ENCODE peak calls at places on chromosome 11, in eight cellular contexts. R is activated T-cell treated with anti-CD3 and anti-CD28 coated beads, Interleukin-2, amount 50 U/mL, for 1 hour; S is stromal cell of bone marrow; G is NCI-H2171; L is ovary; X is iris pigment epithelial cell; M is stimulated activated CD8-positive, alpha-beta memory T cell treated with anti-CD3 and anti-CD28 coated beads, Interleukin-2, amount 100 ng/mL, for 1 hour; A is neural progenitor cell. O is an unnamed sample.

GRCh38 chr11:68551223-68551622 is 90.7 kb downstream of the PPP6R3 start:
- DNase-seq in R (no peak), S (no peak), A (no peak), L (no peak), G (no peak), X (no peak), M (no peak), O (no peak)

GRCh38 chr11:33685061-33685460 is 15.6 kb downstream of the C11orf91 start:
- DNase-seq in M (no peak), R (no peak), X (no peak), S (no peak), L (no peak), G (no peak), A (no peak), O (no peak)

GRCh38 chr11:125378596-125378995 is 117.5 kb downstream of the FEZ1 start:
- DNase-seq in L (no peak), R (no peak), A (no peak), S (no peak), M (no peak), X (no peak), G (no peak), O (no peak)

GRCh38 chr11:62540804-62541671 is 5.6 kb downstream of the AHNAK start:
- DNase-seq in G (no peak), S (no peak), M (no peak), R (no peak), X (no peak), A (no peak), L (no peak), O (peak)

GRCh38 chr11:40445391-40445790 is 1014.1 kb downstream of the LRRC4C start:
- DNase-seq in S (no peak), A (peak), G (no peak), M (no peak), L (no peak), R (no peak), X (no peak), O (no peak)

GRCh38 chr11:9787981-9788521 is 124.2 kb downstream of the SWAP70 start:
- DNase-seq in S (peak), X (peak), R (no peak), L (no peak), A (no peak), G (no peak), M (no peak), O (no peak)

GRCh38 chr11:112467721-112468120 is 207.1 kb upstream of the PLET1 start:
- DNase-seq in M (no peak), S (no peak), G (no peak), X (no peak), R (no peak), A (no peak), L (no peak), O (no peak)

GRCh38 chr11:108793138-108793537 is 128.3 kb downstream of the DDX10 start:
- DNase-seq in A (no peak), S (no peak), M (no peak), G (no peak), X (no peak), R (no peak), L (no peak), O (no peak)

GRCh38 chr11:2259897-2260451 is 10.4 kb downstream of the ASCL2 start:
- DNase-seq in S (no peak), X (no peak), M (no peak), R (no peak), L (no peak), G (no peak), A (no peak), O (no peak)

GRCh38 chr11:69923641-69924307 is 104.6 kb upstream of the FGF3 start:
- DNase-seq in G (no peak), S (no peak), X (no peak), M (no peak), A (no peak), L (no peak), R (no peak), O (peak)

GRCh38 chr11:96200243-96200642 is 142.8 kb downstream of the MAML2 start:
- DNase-seq in A (no peak), X (peak), L (no peak), R (no peak), G (no peak), M (no peak), S (peak), O (no peak)

GRCh38 chr11:67609316-67609715 is 2.6 kb downstream of the NDUFV1 start:
- DNase-seq in R (no peak), S (no peak), A (no peak), L (no peak), M (no peak), G (no peak), X (no peak), O (no peak)

GRCh38 chr11:133843454-133843987 is 1.8 kb downstream of the SPATA19 start:
- DNase-seq in S (no peak), A (no peak), X (no peak), R (no peak), L (no peak), M (no peak), G (no peak), O (no peak)

GRCh38 chr11:10366568-10367331 is 61.9 kb downstream of the ADM start:
- DNase-seq in G (peak), A (peak), X (peak), M (peak), L (peak), R (peak), S (peak), O (peak)

GRCh38 chr11:133339495-133340140 is 192.7 kb downstream of the OPCML start:
- DNase-seq in M (no peak), A (no peak), X (no peak), S (no peak), R (no peak), G (no peak), L (no peak), O (no peak)

GRCh38 chr11:58059011-58059358 is 28.2 kb downstream of the OR6Q1 start:
- DNase-seq in A (peak), M (no peak), L (no peak), G (no peak), S (peak), X (peak), R (no peak), O (no peak)

GRCh38 chr11:130715085-130715932 is 201.0 kb downstream of the SNX19 start:
- DNase-seq in M (no peak), X (no peak), S (no peak), G (no peak), A (no peak), L (no peak), R (no peak), O (no peak)

GRCh38 chr11:125935629-125936199 is 10.1 kb upstream of the VSIG10L2 start:
- DNase-seq in G (no peak), S (no peak), L (no peak), X (no peak), M (no peak), A (no peak), R (no peak), O (peak)

GRCh38 chr11:12284321-12285050 is 92.9 kb upstream of the PARVA start:
- DNase-seq in R (no peak), S (peak), A (no peak), L (no peak), X (peak), G (no peak), M (no peak), O (no peak)

GRCh38 chr11:16827139-16827538 is 88.7 kb downstream of the C11orf58 start:
- DNase-seq in G (no peak), S (no peak), L (no peak), M (no peak), R (no peak), A (no peak), X (no peak), O (no peak)

GRCh38 chr11:63911876-63912275 is 5.1 kb downstream of the RCOR2 start:
- DNase-seq in M (no peak), S (no peak), G (no peak), L (no peak), X (no peak), R (no peak), A (no peak), O (no peak)

GRCh38 chr11:17765381-17766359 is 31.1 kb downstream of the KCNC1 start:
- DNase-seq in S (no peak), L (no peak), M (no peak), R (no peak), G (no peak), X (peak), A (peak), O (no peak)

GRCh38 chr11:44403587-44404322 is 93.8 kb upstream of the ALX4 start:
- DNase-seq in M (no peak), X (no peak), L (no peak), G (no peak), S (no peak), R (no peak), A (no peak), O (no peak)

GRCh38 chr11:63904743-63905142 is 12.2 kb downstream of the RCOR2 start:
- DNase-seq in L (no peak), R (no peak), A (no peak), S (no peak), G (no peak), X (no peak), M (no peak), O (no peak)

GRCh38 chr11:17371614-17372013 is 16.8 kb downstream of the KCNJ11 start:
- DNase-seq in R (no peak), L (no peak), M (no peak), X (peak), A (peak), G (no peak), S (peak), O (no peak)

GRCh38 chr11:43503417-43503816 is 144.7 kb downstream of the TTC17 start:
- DNase-seq in G (no peak), R (no peak), L (no peak), A (no peak), S (no peak), M (no peak), X (peak), O (no peak)

GRCh38 chr11:567629-568258 is 7.0 kb downstream of the RASSF7 start:
- DNase-seq in A (no peak), L (no peak), X (no peak), S (no peak), G (no peak), M (no peak), R (peak), O (no peak)

GRCh38 chr11:16958833-16959232 is 55.4 kb downstream of the PLEKHA7 start:
- DNase-seq in M (no peak), R (no peak), X (no peak), L (no peak), S (no peak), G (no peak), A (no peak), O (no peak)

GRCh38 chr11:70005107-70005818 is 72.9 kb upstream of the ANO1 start:
- DNase-seq in L (no peak), G (no peak), S (no peak), A (no peak), R (no peak), X (peak), M (no peak), O (no peak)

GRCh38 chr11:126392638-126393023 is 37.1 kb downstream of the ST3GAL4 start:
- DNase-seq in S (no peak), G (no peak), R (no peak), M (no peak), A (no peak), X (no peak), L (peak), O (no peak)

GRCh38 chr11:120390585-120390922 is 54.3 kb downstream of the ARHGEF12 start:
- DNase-seq in R (no peak), X (no peak), G (no peak), M (no peak), L (no peak), A (no peak), S (no peak), O (no peak)

GRCh38 chr11:33772300-33772699 is 2.0 kb downstream of the FBXO3 start:
- DNase-seq in M (no peak), L (no peak), S (no peak), R (no peak), A (no peak), G (no peak), X (peak), O (no peak)

GRCh38 chr11:12585861-12586260 is 88.4 kb upstream of the TEAD1 start:
- DNase-seq in R (no peak), L (no peak), A (no peak), G (no peak), S (no peak), M (no peak), X (no peak), O (no peak)

GRCh38 chr11:133518702-133519264 is 13.5 kb downstream of the OPCML start:
- DNase-seq in R (no peak), L (no peak), S (no peak), G (no peak), X (no peak), A (no peak), M (no peak), O (no peak)